ENCODE peak calls at places on chromosome 10, in nine cellular contexts. G is testis, E is prostate gland, S is WERI-Rb-1, L is heart right ventricle, Q is cardiac muscle cell, T is neuronal stem cell, B is hepatocyte, H is substantia nigra. I is an unnamed sample.
A peak's percentile ranks its signal among the peaks of the same experiment; 100 is the strongest.

GRCh38 chr10:119111968-119112515 is 8.1 kb downstream of the DENND10 start:
- DNase-seq in G (no peak), E (no peak), S (no peak), L (no peak), Q (no peak), T (no peak), B (no peak), H (no peak), I (no peak)

GRCh38 chr10:2680802-2681201 is 386.5 kb upstream of the PFKP start:
- DNase-seq in G (no peak), E (no peak), S (no peak), L (no peak), Q (no peak), T (no peak), B (no peak), H (peak; percentile 19), I (no peak)

GRCh38 chr10:86663576-86664369 is 4.5 kb upstream of the LDB3 start:
- DNase-seq in G (no peak), E (no peak), S (no peak), L (peak; percentile 11), Q (no peak), T (no peak), B (no peak), H (no peak), I (no peak)

GRCh38 chr10:33376976-33377657 is 42.6 kb upstream of the NRP1 start:
- DNase-seq in G (no peak), E (no peak), S (no peak), L (no peak), Q (no peak), T (no peak), B (no peak), H (no peak), I (no peak)

GRCh38 chr10:76017026-76017732 is 585.8 kb downstream of the LRMDA start:
- DNase-seq in G (no peak), E (no peak), S (no peak), L (no peak), Q (peak; percentile 45), T (no peak), B (no peak), H (no peak), I (no peak)

GRCh38 chr10:104925232-104925851 is 284.3 kb downstream of the SORCS3 start:
- DNase-seq in G (peak; percentile 70), E (peak; percentile 9), S (peak; percentile 70), L (no peak), Q (peak; percentile 76), T (peak; percentile 48), B (peak; percentile 76), H (peak; percentile 2), I (peak; percentile 35)

GRCh38 chr10:42970451-42971250 is 106.2 kb upstream of the RET start:
- DNase-seq in G (no peak), E (no peak), S (no peak), L (no peak), Q (no peak), T (no peak), B (no peak), H (no peak), I (no peak)

GRCh38 chr10:71212249-71213126 is at the start of gene UNC5B:
- DNase-seq in G (peak; percentile 89), E (peak; percentile 88), S (peak; percentile 95), L (peak; percentile 92), Q (peak; percentile 97), T (peak; percentile 93), B (peak; percentile 96), H (peak; percentile 92), I (peak; percentile 92)

GRCh38 chr10:132876131-132876860 is 66.1 kb downstream of the CFAP46 start:
- DNase-seq in G (no peak), E (no peak), S (no peak), L (peak; percentile 2), Q (no peak), T (no peak), B (no peak), H (no peak), I (no peak)

GRCh38 chr10:13499150-13499549 is 29.7 kb downstream of the BEND7 start:
- DNase-seq in G (no peak), E (no peak), S (no peak), L (no peak), Q (no peak), T (no peak), B (no peak), H (no peak), I (no peak)

GRCh38 chr10:71087622-71088021 is 124.7 kb upstream of the UNC5B start:
- DNase-seq in G (peak; percentile 3), E (peak; percentile 2), S (peak; percentile 3), L (no peak), Q (no peak), T (no peak), B (no peak), H (no peak), I (peak; percentile 22)

GRCh38 chr10:73798087-73798486 is 12.7 kb downstream of the ZSWIM8 start:
- DNase-seq in G (no peak), E (no peak), S (no peak), L (no peak), Q (no peak), T (no peak), B (no peak), H (no peak), I (no peak)

GRCh38 chr10:73797324-73798025 is 12.1 kb downstream of the ZSWIM8 start:
- DNase-seq in G (no peak), E (no peak), S (no peak), L (no peak), Q (no peak), T (no peak), B (no peak), H (no peak), I (no peak)

GRCh38 chr10:73799899-73800559 is 11.4 kb downstream of the NDST2 start:
- DNase-seq in G (no peak), E (no peak), S (no peak), L (no peak), Q (no peak), T (no peak), B (no peak), H (no peak), I (no peak)

GRCh38 chr10:73800560-73801252 is 10.7 kb downstream of the NDST2 start:
- DNase-seq in G (no peak), E (no peak), S (no peak), L (no peak), Q (no peak), T (no peak), B (no peak), H (no peak), I (no peak)

DNA sequence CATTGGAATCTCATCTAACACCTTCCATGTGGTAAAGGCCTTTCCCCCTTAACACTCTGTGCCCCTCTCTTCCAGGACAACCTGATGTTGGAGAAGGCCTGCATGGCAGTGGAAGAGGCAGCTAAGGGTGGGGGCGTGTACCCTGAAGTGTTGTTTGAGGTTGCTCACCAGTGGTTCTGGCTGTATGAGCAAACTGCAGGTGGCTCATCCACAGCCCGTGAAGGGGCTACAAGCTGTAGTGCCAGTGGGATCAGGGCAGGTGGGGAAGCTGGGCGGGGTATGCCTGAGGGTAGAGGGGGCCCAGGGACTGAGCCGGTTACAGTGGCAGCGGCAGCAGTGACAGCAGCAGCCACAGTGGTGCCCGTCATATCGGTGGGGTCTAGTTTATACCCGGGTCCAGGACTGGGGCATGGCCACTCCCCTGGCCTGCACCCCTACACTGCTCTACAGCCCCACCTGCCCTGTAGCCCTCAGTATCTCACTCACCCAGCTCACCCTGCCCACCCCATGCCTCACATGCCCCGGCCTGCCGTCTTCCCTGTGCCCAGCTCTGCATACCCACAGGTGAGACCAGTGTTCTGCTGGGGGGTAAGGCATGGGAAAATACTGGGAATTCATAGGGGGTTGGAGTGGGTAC is 12.4 kb downstream of the NDST2 start:
- DNase-seq in G (no peak), E (no peak), S (no peak), L (no peak), Q (no peak), T (no peak), B (no peak), H (no peak), I (no peak)
- H3K27ac ChIP-seq in G (no peak overlapping the region), E (no peak overlapping the region), S (no peak overlapping the region), L (no peak overlapping the region), Q (no peak overlapping the region), T (no peak overlapping the region), B (no peak overlapping the region), H (no peak overlapping the region), I (no peak overlapping the region)

GRCh38 chr10:107733731-107734130 is 569.2 kb upstream of the SORCS1 start:
- DNase-seq in G (no peak), E (no peak), S (no peak), L (no peak), Q (no peak), T (no peak), B (no peak), H (no peak), I (no peak)
- H3K27ac ChIP-seq in G (no peak overlapping the region), E (no peak overlapping the region), S (no peak overlapping the region), L (no peak overlapping the region), Q (no peak overlapping the region), T (no peak overlapping the region), B (no peak overlapping the region), H (no peak overlapping the region), I (no peak overlapping the region)

GRCh38 chr10:126115861-126116260 is 219.5 kb downstream of the FANK1 start:
- DNase-seq in G (no peak), E (no peak), S (no peak), L (no peak), Q (no peak), T (no peak), B (no peak), H (no peak), I (no peak)
- H3K27ac ChIP-seq in G (no peak overlapping the region), E (no peak overlapping the region), S (no peak overlapping the region), L (no peak overlapping the region), Q (no peak overlapping the region), T (no peak overlapping the region), B (no peak overlapping the region), H (no peak overlapping the region), I (no peak overlapping the region)

GRCh38 chr10:123993534-123994416 is 99.6 kb downstream of the CHST15 start:
- DNase-seq in G (no peak), E (no peak), S (no peak), L (no peak), Q (no peak), T (no peak), B (no peak), H (no peak), I (peak; percentile 28)

GRCh38 chr10:123991622-123992570 is 100.3 kb upstream of the CPXM2 start:
- DNase-seq in G (no peak), E (no peak), S (no peak), L (no peak), Q (no peak), T (no peak), B (no peak), H (no peak), I (peak; percentile 26)

GRCh38 chr10:123986736-123987135 is 95.1 kb upstream of the CPXM2 start:
- DNase-seq in G (no peak), E (no peak), S (no peak), L (no peak), Q (no peak), T (no peak), B (no peak), H (no peak), I (peak; percentile 6)

GRCh38 chr10:123990889-123991288 is 99.3 kb upstream of the CPXM2 start:
- DNase-seq in G (no peak), E (no peak), S (no peak), L (no peak), Q (no peak), T (no peak), B (no peak), H (no peak), I (peak; percentile 20)

DNA sequence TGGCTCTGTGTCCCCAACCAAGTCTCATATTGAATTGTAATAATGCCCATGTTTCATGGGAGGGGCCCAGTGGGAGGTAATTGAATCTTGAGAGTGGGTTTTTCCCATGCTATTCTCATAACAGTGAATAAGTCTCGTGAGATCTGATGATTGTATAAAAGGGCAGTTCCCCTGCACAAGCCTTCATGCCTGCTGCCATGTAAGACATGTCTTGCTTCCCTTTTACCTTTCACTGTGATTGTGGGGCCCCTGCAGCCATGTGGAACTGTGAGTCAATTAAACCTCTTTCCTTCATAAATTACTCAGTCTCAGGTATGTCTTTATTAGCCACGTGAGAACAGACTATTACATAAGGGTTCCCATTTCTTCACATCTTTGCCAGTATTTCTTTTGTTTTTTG is 97.1 kb upstream of the CPXM2 start:
- DNase-seq in G (no peak), E (no peak), S (no peak), L (no peak), Q (no peak), T (no peak), B (no peak), H (no peak), I (peak; percentile 5)
- H3K27ac ChIP-seq in G (no peak overlapping the region), E (no peak overlapping the region), S (no peak overlapping the region), L (no peak overlapping the region), Q (no peak overlapping the region), T (no peak overlapping the region), B (no peak overlapping the region), H (no peak overlapping the region), I (no peak overlapping the region)

I was measured in lung.